ENCODE peak calls at places on chromosomes 13 and 19, in seven cellular contexts. L is IMR-90, C is right lobe of liver, R is cardiac muscle cell, K is neural progenitor cell, E is PC-3, O is GM23338. V is an unnamed sample. For H3K4me1 and H3K27me3, the result is how much of the 10 kb centered on the place peaks cover.

GRCh38 chr19:12112701-12113100 is 27.4 kb downstream of the ZNF20 start:
- DNase-seq in L (no peak), C (no peak), R (no peak), K (no peak), E (no peak), O (no peak), V (no peak)

GRCh38 chr13:78319101-78319627 is 284.2 kb downstream of the POU4F1 start:
- DNase-seq in L (no peak), C (no peak), R (no peak), K (no peak), E (no peak), O (no peak), V (no peak)

GRCh38 chr19:55216461-55217198 is 7.3 kb upstream of the PTPRH start:
- DNase-seq in L (peak), C (peak), R (peak), K (peak), E (peak), O (peak), V (peak)

GRCh38 chr13:75226755-75227435 is 255.1 kb downstream of the TBC1D4 start:
- DNase-seq in L (peak), C (no peak), R (no peak), K (no peak), E (peak), O (no peak), V (no peak)

GRCh38 chr13:110615005-110615321 is 382 bp upstream of the NAXD start:
- DNase-seq in L (no peak), C (no peak), R (no peak), K (no peak), E (no peak), O (no peak), V (no peak)

GRCh38 chr19:39539165-39539518 is 819 bp downstream of the EID2 start:
- DNase-seq in L (peak), C (no peak), R (peak), K (peak), E (peak), O (peak), V (no peak)

GRCh38 chr19:1942934-1943555 is 2.1 kb downstream of the CSNK1G2 start:
- DNase-seq in L (no peak), C (no peak), R (peak), K (peak), E (no peak), O (no peak), V (no peak)

GRCh38 chr13:111947026-111947810 is 119.7 kb upstream of the SOX1 start:
- DNase-seq in L (no peak), C (no peak), R (no peak), K (no peak), E (no peak), O (no peak), V (no peak)

GRCh38 chr13:67048793-67049150 is 181.4 kb downstream of the PCDH9 start:
- DNase-seq in L (peak), C (no peak), R (no peak), K (no peak), E (no peak), O (no peak), V (no peak)

GRCh38 chr13:46571189-46571901 is 18.4 kb downstream of the LRCH1 start:
- DNase-seq in L (peak), C (no peak), R (no peak), K (no peak), E (no peak), O (no peak), V (no peak)

GRCh38 chr19:50492303-50493052 is 15.8 kb upstream of the GARIN5A start:
- DNase-seq in L (no peak), C (no peak), R (peak), K (peak), E (peak), O (no peak), V (no peak)

GRCh38 chr13:44271915-44272341 is 101.7 kb upstream of the SERP2 start:
- DNase-seq in L (no peak), C (no peak), R (peak), K (no peak), E (no peak), O (no peak), V (no peak)

GRCh38 chr13:97539651-97540230 is 105.8 kb downstream of the RAP2A start:
- DNase-seq in L (peak), C (no peak), R (no peak), K (no peak), E (peak), O (no peak), V (no peak)

GRCh38 chr13:99269627-99270252 is 11.6 kb upstream of the GPR18 start:
- DNase-seq in L (peak), C (no peak), R (peak), K (peak), E (peak), O (peak), V (no peak)

DNA sequence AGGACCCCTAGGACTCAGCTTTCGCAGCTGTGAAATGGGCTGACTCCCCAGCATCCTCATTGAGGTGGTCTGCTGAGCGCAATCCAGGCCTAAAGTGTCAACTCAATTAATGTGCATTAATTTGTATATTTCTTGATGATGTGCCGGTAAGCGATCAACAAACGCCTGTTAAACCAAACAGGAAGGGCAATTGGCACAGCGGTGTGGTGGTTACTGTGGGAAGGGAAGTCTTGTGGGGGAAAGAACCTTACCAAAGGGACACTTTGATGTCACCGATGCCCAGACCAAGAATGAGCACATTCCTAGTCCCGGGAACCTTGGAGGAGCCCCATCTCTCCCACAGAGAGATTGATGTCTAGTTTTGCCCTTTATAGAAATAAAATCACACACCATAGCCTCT is 1.6 kb downstream of the JAK3 start:
- DNase-seq in L (no peak), C (no peak), R (no peak), K (no peak), E (no peak), O (no peak), V (no peak)
- H3K4me1 ChIP-seq in L (under half), C (under half), R (under half), K (under half), E (under half), O (under half), V (under half)

GRCh38 chr19:703329-703650 is 5.4 kb upstream of the PALM start:
- DNase-seq in L (no peak), C (no peak), R (no peak), K (no peak), E (no peak), O (no peak), V (no peak)
- H3K27ac ChIP-seq in L (no peak), C (no peak), R (no peak), K (no peak), E (no peak), O (no peak), V (no peak)

GRCh38 chr13:85347251-85347650 is 452.0 kb downstream of the SLITRK6 start:
- DNase-seq in L (peak), C (no peak), R (no peak), K (no peak), E (peak), O (no peak), V (no peak)
- H3K27me3 ChIP-seq in L (under half), C (under half), R (under half), K (under half), E (under half), O (under half), V (under half)

GRCh38 chr19:41548047-41548446 is 27.9 kb upstream of the CEACAM21 start:
- DNase-seq in L (no peak), C (no peak), R (no peak), K (no peak), E (no peak), O (no peak), V (no peak)

GRCh38 chr19:41551212-41551610 is 24.8 kb upstream of the CEACAM21 start:
- DNase-seq in L (no peak), C (no peak), R (no peak), K (no peak), E (no peak), O (no peak), V (no peak)

GRCh38 chr19:41547569-41547968 is 28.4 kb upstream of the CEACAM21 start:
- DNase-seq in L (no peak), C (no peak), R (no peak), K (no peak), E (no peak), O (no peak), V (no peak)

GRCh38 chr19:41551711-41552110 is 24.3 kb upstream of the CEACAM21 start:
- DNase-seq in L (no peak), C (no peak), R (no peak), K (no peak), E (no peak), O (no peak), V (no peak)

DNA sequence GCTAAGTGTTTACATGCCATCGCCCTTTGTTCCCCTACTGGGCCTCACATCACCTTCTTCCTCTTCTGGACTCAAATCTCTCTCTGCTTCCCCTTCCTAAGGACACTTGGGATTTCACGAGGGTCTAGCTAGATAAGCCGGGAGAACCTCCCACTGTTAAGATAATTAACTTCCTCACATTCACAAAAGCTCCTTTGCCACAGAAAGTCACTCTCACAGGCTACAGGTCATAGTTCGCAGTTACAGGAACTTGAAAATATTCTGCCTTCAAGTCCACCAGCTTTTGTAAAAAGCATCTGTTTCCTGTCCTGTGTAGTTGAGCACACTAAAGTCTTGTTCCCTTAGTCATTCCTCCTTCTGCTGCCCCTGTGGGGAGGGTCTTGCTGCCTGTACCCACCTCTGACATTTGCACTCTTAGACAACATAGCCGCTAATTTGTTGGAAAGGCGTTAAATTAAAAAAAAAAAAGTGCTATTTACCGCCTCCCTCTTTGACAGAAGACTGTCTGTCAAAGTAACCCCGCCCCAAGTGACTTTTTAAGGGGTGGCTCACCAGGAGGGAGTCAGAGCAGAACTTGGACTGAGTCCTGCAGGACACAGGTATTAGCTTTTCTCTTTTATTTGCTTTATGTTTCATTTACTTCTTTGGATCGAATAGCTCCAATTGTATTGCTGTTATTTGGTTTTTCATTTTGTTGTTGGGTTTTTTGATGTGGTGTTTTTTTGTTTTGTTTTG is 26.8 kb upstream of the CEACAM21 start:
- DNase-seq in L (no peak), C (no peak), R (no peak), K (peak), E (no peak), O (peak), V (no peak)
- H3K4me1 ChIP-seq in L (under half), C (under half), R (under half), K (under half), E (under half), O (under half), V (under half)

DNA sequence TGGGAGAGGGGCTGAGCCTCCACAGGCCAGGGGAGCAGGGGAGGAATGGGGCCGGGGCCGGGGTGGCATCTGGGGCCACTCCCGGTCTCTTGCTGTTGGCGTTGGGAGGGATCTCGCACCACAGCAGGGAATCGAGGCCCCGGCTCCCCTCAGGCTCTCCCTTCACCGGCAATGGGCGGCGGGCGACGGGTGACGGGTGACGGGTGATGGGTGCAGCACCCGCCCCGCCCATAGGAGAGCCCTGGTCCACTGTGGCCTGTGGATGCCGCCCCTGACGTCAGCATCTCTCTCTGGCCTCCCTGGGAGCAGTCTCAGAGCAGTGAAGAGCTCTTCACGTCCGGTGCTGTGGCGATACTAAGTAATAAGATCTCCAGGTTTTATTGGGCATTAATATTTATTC is 133.6 kb downstream of the KDM4B start:
- DNase-seq in L (no peak), C (no peak), R (no peak), K (no peak), E (no peak), O (no peak), V (no peak)
- H3K27ac ChIP-seq in L (no peak), C (no peak), R (peak), K (no peak), E (no peak), O (no peak), V (no peak)